ENCODE peak calls at places on chromosome 12, in ten cellular contexts. Q, B, T, Z, X, D, C, J, R and K are unnamed samples.

GRCh38 chr12:124122722-124123121 is 149.7 kb downstream of the ZNF664 start:
- DNase-seq in D (no peak), C (no peak), T (no peak), Z (no peak), J (no peak), X (no peak), Q (peak), B (no peak), R (no peak), K (no peak)

GRCh38 chr12:117151195-117152031 is 38.9 kb downstream of the FBXO21 start:
- DNase-seq in X (no peak), Z (peak), D (peak), T (no peak), Q (peak), C (peak), J (no peak), B (no peak), R (no peak), K (peak)

GRCh38 chr12:20601668-20602280 is 93.4 kb upstream of the SLCO1C1 start:
- DNase-seq in Q (no peak), R (peak), Z (peak), B (no peak), X (no peak), J (no peak), D (peak), T (no peak), C (no peak), K (no peak)

GRCh38 chr12:90959538-90960139 is 4.7 kb upstream of the CCER1 start:
- DNase-seq in R (peak), J (no peak), D (peak), X (no peak), B (no peak), Z (peak), C (no peak), T (no peak), Q (no peak), K (no peak)

GRCh38 chr12:56160160-56160763 is 2.1 kb downstream of the MYL6 start:
- DNase-seq in X (peak), Z (no peak), T (no peak), J (peak), Q (no peak), C (no peak), R (peak), D (peak), B (peak), K (no peak)

GRCh38 chr12:52439420-52439819 is 5.2 kb upstream of the KRT75 start:
- DNase-seq in B (no peak), J (no peak), C (no peak), D (no peak), R (no peak), Q (peak), Z (no peak), T (no peak), X (no peak), K (peak)

GRCh38 chr12:124898200-124898950 is 16.1 kb downstream of the UBC start:
- DNase-seq in D (peak), R (peak), X (peak), J (peak), Z (peak), C (peak), Q (no peak), T (no peak), B (peak), K (no peak)

GRCh38 chr12:15268927-15269552 is 47.8 kb upstream of the RERG start:
- DNase-seq in T (peak), D (peak), B (no peak), R (peak), C (no peak), Z (peak), X (peak), Q (no peak), J (no peak), K (no peak)

GRCh38 chr12:124621296-124621660 is 53.9 kb upstream of the NCOR2 start:
- DNase-seq in Q (peak), T (no peak), X (no peak), Z (peak), D (no peak), B (no peak), R (no peak), J (no peak), C (peak), K (peak)

GRCh38 chr12:132872975-132873421 is 14.4 kb downstream of the CHFR start:
- DNase-seq in D (no peak), Z (no peak), C (no peak), B (no peak), J (no peak), X (no peak), Q (no peak), R (no peak), T (no peak), K (no peak)

GRCh38 chr12:123571343-123571813 is 13.0 kb upstream of the TMED2 start:
- DNase-seq in B (no peak), R (peak), D (peak), Z (no peak), Q (peak), T (no peak), X (no peak), J (no peak), C (no peak), K (no peak)

GRCh38 chr12:53418221-53418620 is 5.4 kb upstream of the AMHR2 start:
- DNase-seq in C (no peak), Z (no peak), T (no peak), D (no peak), R (no peak), Q (no peak), X (no peak), J (no peak), B (no peak), K (no peak)

GRCh38 chr12:54368709-54369596 is 4.7 kb upstream of the GPR84 start:
- DNase-seq in Q (peak), T (peak), J (peak), Z (peak), C (peak), D (peak), R (peak), B (peak), X (peak), K (peak)

GRCh38 chr12:116693259-116694227 is 44.3 kb downstream of the SPRING1 start:
- DNase-seq in D (peak), R (no peak), T (no peak), Z (no peak), Q (peak), X (no peak), B (no peak), C (no peak), J (no peak), K (no peak)

GRCh38 chr12:42546709-42547108 is 42.8 kb downstream of the PRICKLE1 start:
- DNase-seq in B (no peak), Z (no peak), Q (no peak), D (no peak), T (no peak), J (no peak), C (no peak), X (no peak), R (no peak), K (no peak)

GRCh38 chr12:107393043-107393725 is 292.4 kb upstream of the PWP1 start:
- DNase-seq in Z (no peak), B (no peak), T (no peak), R (peak), C (no peak), Q (no peak), J (no peak), D (peak), X (no peak), K (no peak)

GRCh38 chr12:78887008-78887407 is 22.4 kb downstream of the SYT1 start:
- DNase-seq in Q (no peak), B (no peak), T (no peak), J (no peak), C (no peak), D (peak), X (no peak), Z (no peak), R (peak), K (no peak)

GRCh38 chr12:11581179-11581755 is 68.2 kb upstream of the ETV6 start:
- DNase-seq in J (peak), Q (no peak), B (peak), T (peak), D (peak), C (no peak), Z (peak), R (peak), X (peak), K (no peak)

GRCh38 chr12:30902001-30902400 is 24.5 kb upstream of the TSPAN11 start:
- DNase-seq in J (no peak), B (no peak), T (no peak), D (no peak), Q (no peak), C (no peak), X (no peak), R (no peak), Z (no peak), K (no peak)

GRCh38 chr12:131116437-131117117 is 162.9 kb downstream of the ADGRD1 start:
- DNase-seq in J (no peak), T (no peak), B (no peak), C (peak), Z (no peak), R (no peak), D (no peak), X (no peak), Q (no peak), K (peak)

GRCh38 chr12:24081581-24081980 is 132.1 kb upstream of the SOX5 start:
- DNase-seq in R (no peak), Q (no peak), X (no peak), D (no peak), C (no peak), Z (no peak), T (no peak), B (no peak), J (no peak), K (no peak)

GRCh38 chr12:32918890-32919791 is 22.6 kb upstream of the PKP2 start:
- DNase-seq in T (no peak), Q (no peak), Z (peak), J (no peak), D (peak), X (no peak), C (no peak), B (no peak), R (peak), K (no peak)

GRCh38 chr12:100404769-100405407 is 48.0 kb downstream of the SLC17A8 start:
- DNase-seq in T (peak), C (no peak), X (no peak), D (peak), Z (peak), J (no peak), Q (peak), B (no peak), R (no peak), K (no peak)

GRCh38 chr12:129901256-129901655 is 2.6 kb downstream of the TMEM132D start:
- DNase-seq in X (no peak), B (no peak), Q (no peak), J (no peak), C (no peak), T (no peak), R (peak), D (peak), Z (no peak), K (no peak)

GRCh38 chr12:24425601-24425970 is 476.1 kb upstream of the SOX5 start:
- DNase-seq in X (no peak), T (no peak), R (no peak), D (no peak), Z (no peak), C (no peak), Q (no peak), B (no peak), J (no peak), K (no peak)

GRCh38 chr12:25249951-25250738 is 584 bp downstream of the KRAS start:
- DNase-seq in C (peak), R (peak), Z (no peak), D (no peak), X (peak), B (peak), T (no peak), J (peak), Q (peak), K (peak)

GRCh38 chr12:34398706-34399630 is 376.7 kb downstream of the ALG10 start:
- DNase-seq in B (no peak), J (peak), D (no peak), Q (peak), Z (no peak), C (peak), R (no peak), X (no peak), T (no peak), K (peak)

GRCh38 chr12:5904969-5905368 is 40.1 kb downstream of the ANO2 start:
- DNase-seq in Q (peak), B (no peak), T (no peak), R (no peak), X (no peak), Z (no peak), J (no peak), C (no peak), D (no peak), K (no peak)

GRCh38 chr12:116026768-116027550 is 250.5 kb downstream of the MED13L start:
- DNase-seq in T (no peak), X (no peak), Z (no peak), D (no peak), J (no peak), Q (no peak), R (no peak), C (no peak), B (no peak), K (no peak)

GRCh38 chr12:34212651-34213050 is 190.4 kb downstream of the ALG10 start:
- DNase-seq in X (no peak), R (no peak), T (no peak), Q (no peak), C (no peak), B (no peak), J (no peak), D (no peak), Z (no peak), K (no peak)

GRCh38 chr12:116727261-116727660 is 10.6 kb downstream of the SPRING1 start:
- DNase-seq in Q (no peak), Z (no peak), D (no peak), J (no peak), C (no peak), T (no peak), X (no peak), R (no peak), B (no peak), K (no peak)

GRCh38 chr12:83700858-83701257 is 1014.2 kb downstream of the TMTC2 start:
- DNase-seq in Z (no peak), C (no peak), R (peak), Q (no peak), X (no peak), J (no peak), D (peak), B (no peak), T (peak), K (no peak)

GRCh38 chr12:30980886-30981662 is 54.5 kb downstream of the TSPAN11 start:
- DNase-seq in Z (no peak), T (no peak), B (no peak), J (no peak), D (no peak), X (no peak), Q (no peak), C (peak), R (no peak), K (no peak)

GRCh38 chr12:110641512-110641911 is 27.6 kb downstream of the TCTN1 start:
- DNase-seq in B (no peak), T (no peak), Q (no peak), C (peak), Z (no peak), X (no peak), R (no peak), D (no peak), J (no peak), K (no peak)

GRCh38 chr12:52244615-52244994 is 11.6 kb downstream of the KRT7 start:
- DNase-seq in Q (no peak), D (no peak), T (no peak), Z (no peak), C (no peak), R (no peak), B (no peak), J (no peak), X (no peak), K (peak)

GRCh38 chr12:44774815-44775411 is 101.2 kb downstream of the NELL2 start:
- DNase-seq in J (peak), Q (no peak), Z (peak), R (peak), D (peak), B (peak), X (peak), T (peak), C (no peak), K (no peak)

GRCh38 chr12:12032260-12032761 is 38.4 kb upstream of the BCL2L14 start:
- DNase-seq in B (no peak), R (no peak), T (no peak), X (no peak), J (no peak), Z (no peak), C (no peak), D (no peak), Q (no peak), K (no peak)

GRCh38 chr12:43113153-43113552 is 438.9 kb downstream of the ADAMTS20 start:
- DNase-seq in B (no peak), J (no peak), X (no peak), Q (no peak), C (no peak), D (no peak), R (no peak), Z (no peak), T (peak), K (no peak)